ENCODE peak calls at places on chromosomes 4 and X, in ten cellular contexts. J is ascending aorta; A is uterus; I is GM23248; L is IMR-90; X is pancreas; O is adipocyte; G is H9; B is tibial artery; P is naive thymus-derived CD4-positive, alpha-beta T cell. C is an unnamed sample. For H3K4me1, the result is how much of the 10 kb centered on the place peaks cover.

GRCh38 chrX:10021461-10022272 is 54.5 kb downstream of the CLDN34 start:
- DNase-seq in J (no peak), A (no peak), I (peak), L (peak), X (no peak), O (peak), G (no peak), B (no peak), P (no peak), C (no peak)

GRCh38 chr4:158346576-158346975 is 136.3 kb downstream of the TMEM144 start:
- DNase-seq in J (no peak), A (no peak), I (no peak), L (no peak), X (no peak), O (no peak), G (no peak), B (no peak), P (no peak), C (no peak)

GRCh38 chrX:100083146-100083715 is 326.8 kb downstream of the PCDH19 start:
- DNase-seq in J (no peak), A (no peak), I (no peak), L (no peak), X (no peak), O (no peak), G (no peak), B (no peak), P (no peak), C (no peak)

GRCh38 chr4:173177232-173177631 is 8.6 kb downstream of the GALNT7 start:
- DNase-seq in J (no peak), A (no peak), I (no peak), L (no peak), X (no peak), O (no peak), G (no peak), B (no peak), P (no peak), C (no peak)

GRCh38 chrX:16848541-16848940 is 21.6 kb downstream of the RBBP7 start:
- DNase-seq in J (no peak), A (no peak), I (peak), L (no peak), X (no peak), O (no peak), G (no peak), B (no peak), P (no peak), C (no peak)

GRCh38 chr4:19278665-19279064 is 973.0 kb upstream of the SLIT2 start:
- DNase-seq in J (no peak), A (no peak), I (no peak), L (peak), X (no peak), O (no peak), G (no peak), B (no peak), P (no peak), C (no peak)

GRCh38 chrX:10512258-10512657 is 108.1 kb downstream of the MID1 start:
- DNase-seq in J (no peak), A (no peak), I (no peak), L (peak), X (no peak), O (no peak), G (no peak), B (no peak), P (no peak), C (no peak)

GRCh38 chr4:181272427-181272826 is 970.8 kb upstream of the TENM3 start:
- DNase-seq in J (no peak), A (no peak), I (no peak), L (no peak), X (no peak), O (no peak), G (no peak), B (no peak), P (no peak), C (no peak)

GRCh38 chrX:44431206-44431605 is 87.7 kb upstream of the EFHC2 start:
- DNase-seq in J (no peak), A (no peak), I (peak), L (peak), X (no peak), O (peak), G (no peak), B (no peak), P (no peak), C (no peak)

GRCh38 chr4:56475917-56476316 is 8.5 kb downstream of the SRP72 start:
- DNase-seq in J (no peak), A (no peak), I (no peak), L (no peak), X (no peak), O (no peak), G (no peak), B (no peak), P (no peak), C (no peak)

GRCh38 chr4:38011484-38012162 is 51.4 kb downstream of the PTTG2 start:
- DNase-seq in J (no peak), A (no peak), I (no peak), L (no peak), X (no peak), O (no peak), G (no peak), B (no peak), P (no peak), C (no peak)

GRCh38 chr4:52244773-52245360 is 193.8 kb downstream of the SPATA18 start:
- DNase-seq in J (no peak), A (no peak), I (no peak), L (no peak), X (no peak), O (no peak), G (no peak), B (no peak), P (no peak), C (no peak)

GRCh38 chr4:38782452-38783108 is at the start of gene TLR10:
- DNase-seq in J (no peak), A (no peak), I (peak), L (peak), X (peak), O (peak), G (peak), B (no peak), P (peak), C (no peak)

GRCh38 chr4:113145519-113146291 is 96.3 kb downstream of the ANK2 start:
- DNase-seq in J (no peak), A (no peak), I (peak), L (no peak), X (no peak), O (no peak), G (peak), B (no peak), P (no peak), C (peak)

GRCh38 chrX:70480660-70481018 is 36.0 kb downstream of the DLG3 start:
- DNase-seq in J (peak), A (peak), I (no peak), L (no peak), X (no peak), O (peak), G (no peak), B (peak), P (no peak), C (no peak)
- H3K4me1 ChIP-seq in J (under half), A (under half), I (under half), L (under half), X (under half), O (under half), G (under half), B (under half), P (under half), C (under half)

GRCh38 chr4:11072426-11072825 is 356.3 kb downstream of the HS3ST1 start:
- DNase-seq in J (no peak), A (no peak), I (no peak), L (no peak), X (no peak), O (no peak), G (no peak), B (no peak), P (no peak), C (no peak)

GRCh38 chr4:11072999-11073398 is 355.7 kb downstream of the HS3ST1 start:
- DNase-seq in J (no peak), A (no peak), I (no peak), L (no peak), X (no peak), O (no peak), G (no peak), B (no peak), P (no peak), C (no peak)

GRCh38 chr4:11073621-11074051 is 355.1 kb downstream of the HS3ST1 start:
- DNase-seq in J (peak), A (no peak), I (peak), L (no peak), X (no peak), O (no peak), G (no peak), B (peak), P (no peak), C (no peak)

GRCh38 chr4:11070813-11071212 is 357.9 kb downstream of the HS3ST1 start:
- DNase-seq in J (no peak), A (no peak), I (no peak), L (no peak), X (no peak), O (no peak), G (no peak), B (no peak), P (no peak), C (no peak)

DNA sequence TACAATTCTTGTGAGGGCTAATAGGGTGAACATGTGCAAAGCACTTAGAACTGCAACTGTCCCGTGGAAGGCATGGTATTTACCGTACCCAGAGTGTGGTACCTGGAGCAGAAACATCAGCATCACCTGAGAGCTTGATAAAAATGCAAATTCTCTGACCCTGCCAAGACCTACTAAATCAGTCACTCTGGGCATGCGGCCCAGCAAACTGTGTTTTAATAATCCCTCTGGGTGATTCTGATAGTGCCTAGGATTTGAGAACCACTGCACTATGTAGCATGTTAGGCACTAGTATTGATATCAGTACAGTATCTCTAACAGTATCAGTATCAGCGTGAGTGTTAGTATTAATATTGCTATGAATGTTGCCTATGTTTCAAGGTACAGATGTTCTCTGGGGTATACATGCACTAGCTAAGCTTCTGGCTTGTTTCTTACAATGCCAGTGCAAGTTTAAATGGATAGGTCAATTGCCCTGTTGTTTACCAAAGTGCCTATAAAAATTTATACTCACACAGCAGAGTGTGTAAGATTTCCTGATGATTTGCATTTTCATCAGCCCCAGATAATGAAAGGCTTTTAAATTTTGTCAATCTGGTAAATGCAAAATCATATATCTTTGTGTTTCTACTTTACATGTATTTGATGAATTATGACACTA is 354.0 kb downstream of the HS3ST1 start:
- DNase-seq in J (no peak), A (no peak), I (no peak), L (no peak), X (no peak), O (no peak), G (no peak), B (no peak), P (no peak), C (no peak)
- H3K4me1 ChIP-seq in J (under half), A (under half), I (under half), L (under half), X (under half), O (under half), G (under half), B (under half), P (under half), C (under half)

GRCh38 chr4:7877131-7877530 is 62.5 kb downstream of the AFAP1 start:
- DNase-seq in J (peak), A (no peak), I (no peak), L (no peak), X (no peak), O (no peak), G (no peak), B (no peak), P (no peak), C (no peak)
- H3K4me1 ChIP-seq in J (under half), A (under half), I (half or more), L (under half), X (under half), O (under half), G (under half), B (under half), P (under half), C (under half)

GRCh38 chr4:3303840-3304715 is 11.3 kb downstream of the RGS12 start:
- DNase-seq in J (no peak), A (no peak), I (no peak), L (no peak), X (no peak), O (no peak), G (no peak), B (peak), P (no peak), C (peak)
- H3K4me1 ChIP-seq in J (under half), A (under half), I (under half), L (under half), X (under half), O (under half), G (under half), B (under half), P (half or more), C (half or more)

DNA sequence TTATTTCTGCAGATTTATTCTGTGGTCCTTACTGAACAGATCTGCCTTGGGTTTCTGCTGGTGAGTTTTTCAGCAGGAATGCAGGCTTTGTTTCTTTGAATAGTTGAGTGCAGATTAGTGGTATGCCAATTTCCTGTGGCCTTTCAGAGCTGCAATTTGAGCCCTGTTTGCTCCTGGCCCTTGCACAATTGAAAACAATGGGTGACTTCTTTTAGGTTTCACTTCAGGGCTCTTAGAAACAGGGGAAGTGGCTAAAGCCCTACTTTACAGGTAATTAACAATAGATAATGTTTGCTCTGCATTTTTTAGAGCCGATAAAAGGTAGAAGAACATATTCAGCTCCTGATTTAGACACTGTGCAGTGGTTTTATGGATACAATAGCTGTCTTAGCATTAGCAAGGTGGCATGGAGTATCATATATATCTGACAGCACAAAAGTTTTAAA is 21.9 kb downstream of the SPRY1 start:
- DNase-seq in J (no peak), A (no peak), I (peak), L (peak), X (no peak), O (peak), G (peak), B (no peak), P (no peak), C (no peak)
- H3K4me1 ChIP-seq in J (under half), A (under half), I (under half), L (under half), X (under half), O (under half), G (under half), B (under half), P (under half), C (under half)

GRCh38 chr4:8188743-8189550 is 10.1 kb upstream of the SH3TC1 start:
- DNase-seq in J (peak), A (no peak), I (peak), L (no peak), X (peak), O (no peak), G (no peak), B (peak), P (no peak), C (peak)
- H3K4me1 ChIP-seq in J (under half), A (under half), I (under half), L (under half), X (under half), O (under half), G (under half), B (under half), P (under half), C (under half)

GRCh38 chr4:108115168-108115526 is 53.6 kb downstream of the LEF1 start:
- DNase-seq in J (no peak), A (no peak), I (no peak), L (no peak), X (no peak), O (no peak), G (no peak), B (no peak), P (no peak), C (no peak)
- H3K4me1 ChIP-seq in J (under half), A (under half), I (under half), L (under half), X (under half), O (under half), G (under half), B (under half), P (half or more), C (under half)

DNA sequence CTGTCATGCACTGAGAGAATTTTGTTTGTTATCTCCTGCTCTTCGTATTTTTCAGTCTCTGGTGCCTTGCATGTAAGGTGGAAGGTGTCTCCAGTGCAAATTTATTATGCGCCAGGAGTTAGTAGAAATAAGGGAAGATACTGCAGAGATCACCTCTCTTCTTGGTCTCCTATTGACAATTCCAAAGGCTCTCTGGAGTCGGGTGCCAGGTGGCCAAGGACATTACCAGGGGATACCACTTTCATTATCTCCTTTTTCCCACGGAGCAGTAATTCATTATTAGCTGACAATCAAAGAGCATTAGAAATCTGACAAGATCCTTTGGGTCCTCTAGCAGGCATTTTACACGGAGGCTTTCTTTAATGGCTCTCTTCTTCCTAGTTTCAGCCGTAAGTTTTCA is 26.0 kb downstream of the ADD1 start:
- DNase-seq in J (no peak), A (no peak), I (no peak), L (no peak), X (no peak), O (no peak), G (no peak), B (no peak), P (no peak), C (no peak)
- H3K4me1 ChIP-seq in J (under half), A (under half), I (under half), L (under half), X (under half), O (half or more), G (under half), B (half or more), P (under half), C (half or more)

GRCh38 chr4:30837131-30837539 is 117.0 kb downstream of the PCDH7 start:
- DNase-seq in J (no peak), A (no peak), I (no peak), L (peak), X (no peak), O (peak), G (no peak), B (no peak), P (no peak), C (no peak)
- H3K4me1 ChIP-seq in J (under half), A (under half), I (under half), L (under half), X (under half), O (under half), G (under half), B (under half), P (under half), C (under half)